ENCODE peak calls at places on chromosomes 1 and 21, in seven cellular contexts. N is fibroblast of lung; I is lung; R is neural progenitor cell; F is Peyer's patch; P is CD8-positive, alpha-beta memory T cell; W is tibial artery. A is an unnamed sample. For H3K4me1 and H3K9me3, the result is how much of the 10 kb centered on the place peaks cover.

GRCh38 chr1:201955750-201956143 is 444 bp downstream of the TIMM17A start:
- DNase-seq in N (no peak), I (no peak), R (no peak), F (no peak), P (no peak), W (no peak), A (no peak)

GRCh38 chr1:165631403-165632151 is 543 bp downstream of the MGST3 start:
- DNase-seq in N (peak), I (peak), R (peak), F (peak), P (peak), W (peak), A (peak)

GRCh38 chr21:15557925-15558324 is 171.9 kb upstream of the USP25 start:
- DNase-seq in N (no peak), I (no peak), R (no peak), F (no peak), P (no peak), W (no peak), A (no peak)

GRCh38 chr1:111967886-111968285 is 21.6 kb downstream of the KCND3 start:
- DNase-seq in N (no peak), I (no peak), R (no peak), F (no peak), P (no peak), W (no peak), A (no peak)

GRCh38 chr1:53330819-53331218 is 2.9 kb upstream of the LRP8 start:
- DNase-seq in N (no peak), I (no peak), R (no peak), F (peak), P (no peak), W (peak), A (peak)

GRCh38 chr1:60880202-60880601 is 202.2 kb upstream of the NFIA start:
- DNase-seq in N (no peak), I (no peak), R (no peak), F (no peak), P (no peak), W (no peak), A (no peak)

GRCh38 chr1:41537257-41537656 is 52.8 kb upstream of the EDN2 start:
- DNase-seq in N (peak), I (no peak), R (no peak), F (peak), P (no peak), W (peak), A (no peak)

GRCh38 chr21:38179504-38179900 is 77.3 kb upstream of the KCNJ15 start:
- DNase-seq in N (no peak), I (no peak), R (no peak), F (no peak), P (no peak), W (no peak), A (no peak)

GRCh38 chr1:20087668-20088067 is 17.7 kb downstream of the PLA2G5 start:
- DNase-seq in N (no peak), I (no peak), R (no peak), F (no peak), P (no peak), W (no peak), A (no peak)

GRCh38 chr1:51019811-51020210 is 49.8 kb downstream of the CDKN2C start:
- DNase-seq in N (no peak), I (no peak), R (no peak), F (no peak), P (no peak), W (no peak), A (no peak)

GRCh38 chr1:212595787-212596714 is 12.5 kb upstream of the ATF3 start:
- DNase-seq in N (peak), I (peak), R (no peak), F (peak), P (no peak), W (no peak), A (no peak)

GRCh38 chr1:64320470-64320869 is 117.0 kb downstream of the UBE2U start:
- DNase-seq in N (peak), I (no peak), R (no peak), F (no peak), P (no peak), W (no peak), A (no peak)

GRCh38 chr1:104648269-104648691 is 898.6 kb downstream of the AMY1C start:
- DNase-seq in N (no peak), I (no peak), R (peak), F (no peak), P (no peak), W (no peak), A (no peak)

GRCh38 chr1:235351441-235351840 is 15.8 kb upstream of the TBCE start:
- DNase-seq in N (no peak), I (no peak), R (no peak), F (no peak), P (no peak), W (no peak), A (no peak)

GRCh38 chr1:200006711-200007110 is 20.8 kb upstream of the NR5A2 start:
- DNase-seq in N (no peak), I (no peak), R (no peak), F (peak), P (no peak), W (no peak), A (no peak)

GRCh38 chr1:34037856-34038255 is 127.2 kb downstream of the CSMD2 start:
- DNase-seq in N (no peak), I (no peak), R (no peak), F (no peak), P (no peak), W (no peak), A (no peak)

GRCh38 chr21:24050233-24050632 is 1557.0 kb downstream of the MRPL39 start:
- DNase-seq in N (no peak), I (no peak), R (no peak), F (no peak), P (no peak), W (no peak), A (no peak)

GRCh38 chr1:98046031-98046641 is 125.3 kb upstream of the DPYD start:
- DNase-seq in N (peak), I (no peak), R (peak), F (no peak), P (no peak), W (no peak), A (no peak)

GRCh38 chr1:201750120-201750519 is 78.8 kb upstream of the IPO9 start:
- DNase-seq in N (peak), I (no peak), R (no peak), F (no peak), P (no peak), W (no peak), A (no peak)

GRCh38 chr1:236465231-236465958 is 58.4 kb upstream of the LGALS8 start:
- DNase-seq in N (no peak), I (no peak), R (no peak), F (no peak), P (no peak), W (no peak), A (no peak)

GRCh38 chr1:207134550-207134949 is 30.5 kb downstream of the C4BPA start:
- DNase-seq in N (no peak), I (no peak), R (no peak), F (no peak), P (no peak), W (no peak), A (no peak)

GRCh38 chr1:208475951-208476824 is 232.0 kb upstream of the PLXNA2 start:
- DNase-seq in N (peak), I (no peak), R (peak), F (no peak), P (no peak), W (no peak), A (peak)

GRCh38 chr1:222084996-222085395 is 343.1 kb upstream of the DUSP10 start:
- DNase-seq in N (peak), I (no peak), R (no peak), F (no peak), P (no peak), W (no peak), A (no peak)

GRCh38 chr1:19644422-19644760 is 280 bp downstream of the NBL1 start:
- DNase-seq in N (no peak), I (no peak), R (peak), F (no peak), P (no peak), W (no peak), A (no peak)

GRCh38 chr21:46022551-46023107 is 41.1 kb downstream of the COL6A1 start:
- DNase-seq in N (no peak), I (no peak), R (no peak), F (no peak), P (no peak), W (no peak), A (no peak)

GRCh38 chr1:172450524-172450885 is 6.6 kb upstream of the PIGC start:
- DNase-seq in N (no peak), I (no peak), R (peak), F (peak), P (no peak), W (no peak), A (peak)

GRCh38 chr1:3501856-3502665 is 47.6 kb downstream of the ARHGEF16 start:
- DNase-seq in N (peak), I (peak), R (peak), F (peak), P (peak), W (peak), A (peak)

GRCh38 chr1:55702064-55702463 is 486.9 kb upstream of the USP24 start:
- DNase-seq in N (no peak), I (no peak), R (no peak), F (no peak), P (no peak), W (no peak), A (peak)

GRCh38 chr1:26539722-26540121 is 10.2 kb downstream of the RPS6KA1 start:
- DNase-seq in N (no peak), I (no peak), R (no peak), F (no peak), P (no peak), W (no peak), A (no peak)
- H3K4me3 ChIP-seq in N (no peak), I (no peak), R (no peak), F (no peak), P (peak), W (no peak), A (no peak)

GRCh38 chr21:29265690-29266479 is 32.8 kb upstream of the BACH1 start:
- DNase-seq in N (no peak), I (no peak), R (no peak), F (no peak), P (no peak), W (no peak), A (no peak)
- H3K4me1 ChIP-seq in N (under half), I (under half), R (under half), F (under half), P (under half), W (under half), A (under half)

DNA sequence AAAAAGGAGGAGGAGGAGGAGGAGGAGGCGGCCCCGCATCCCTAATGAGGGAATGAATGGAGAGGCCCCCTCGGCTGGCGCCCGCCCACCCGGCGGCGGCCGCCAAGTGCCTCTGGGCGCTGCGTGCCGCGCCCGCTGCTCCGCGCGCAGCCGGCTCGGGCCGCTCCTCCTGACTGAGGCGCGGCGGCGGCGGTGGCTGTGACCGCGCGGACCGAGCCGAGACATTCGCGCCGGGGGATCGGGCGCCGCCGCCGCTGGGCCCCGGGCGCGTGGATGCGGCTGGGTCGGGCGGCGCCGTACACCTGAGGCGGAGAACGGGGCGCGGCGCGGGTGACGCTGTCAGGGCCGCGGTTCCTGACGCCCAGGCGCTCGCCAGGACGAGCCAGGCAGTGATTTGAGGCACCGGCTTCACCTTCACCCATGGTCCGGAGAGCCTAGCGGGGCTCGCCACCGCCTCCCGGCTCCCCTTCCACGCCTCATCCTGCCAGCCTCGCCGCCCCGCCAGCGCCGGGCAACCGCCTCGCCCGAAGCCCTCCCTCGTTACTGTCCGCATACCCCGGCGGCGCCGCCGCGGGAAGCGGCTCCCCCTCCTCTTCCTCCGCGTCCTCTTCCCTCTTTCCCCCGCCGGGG is at the start of gene MARK1:
- DNase-seq in N (peak), I (peak), R (peak), F (peak), P (no peak), W (peak), A (peak)
- H3K9me3 ChIP-seq in N (under half), I (under half), R (under half), F (under half), P (under half), W (under half), A (under half)

DNA sequence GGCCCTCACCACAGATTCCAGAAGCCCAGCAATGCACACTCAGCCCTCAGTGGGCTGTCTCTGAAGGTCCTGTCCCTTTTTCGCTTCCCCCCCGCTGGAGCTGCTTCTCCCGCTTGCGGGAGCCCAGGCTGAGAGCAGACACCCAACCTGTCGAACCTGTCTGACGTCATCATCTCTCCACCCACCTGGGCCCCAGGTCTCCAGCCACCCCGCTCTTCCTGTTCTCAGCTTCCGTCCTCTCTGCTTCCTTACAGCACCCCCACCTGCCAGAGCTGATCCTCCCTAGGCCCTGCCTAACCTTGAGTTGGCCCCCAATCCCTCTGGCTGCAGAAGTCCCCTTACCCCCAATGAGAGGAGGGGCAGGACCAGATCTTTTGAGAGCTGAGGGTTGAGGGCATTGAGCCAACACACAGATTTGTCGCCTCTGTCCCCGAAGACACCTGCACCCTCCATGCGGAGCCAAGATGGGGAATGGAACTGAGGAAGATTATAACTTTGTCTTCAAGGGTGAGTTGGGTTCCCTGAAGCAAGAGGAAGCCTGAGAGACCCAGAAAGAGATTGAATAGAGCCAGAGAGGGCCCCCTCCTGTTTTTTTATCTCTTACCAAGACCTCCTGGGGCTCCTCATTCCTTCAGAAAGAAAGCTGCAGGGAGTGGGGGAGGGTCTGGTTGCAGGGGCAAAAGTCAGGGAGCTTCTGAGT is at the start of gene RAB25:
- DNase-seq in N (no peak), I (peak), R (peak), F (peak), P (no peak), W (no peak), A (peak)
- H3K4me3 ChIP-seq in N (no peak), I (peak), R (peak), F (peak), P (no peak), W (no peak), A (peak)